ENCODE peak calls at places on chromosomes 2 and 18, in eight cellular contexts. M is BJ, D is B cell, P is heart right ventricle, C is COR-L47, X is foreskin fibroblast, W is astrocyte of the spinal cord, O is NCI-H1105. R is an unnamed sample.

GRCh38 chr18:6734746-6735430 is 5.4 kb downstream of the ARHGAP28 start:
- DNase-seq in C (no peak), W (peak; percentile 72), D (no peak), X (peak; percentile 41), M (no peak), O (no peak), P (no peak), R (no peak)

GRCh38 chr2:129864719-129865118 is 114.7 kb upstream of the RAB6C start:
- DNase-seq in M (no peak), C (no peak), D (no peak), W (no peak), X (no peak), P (no peak), O (no peak), R (no peak)

GRCh38 chr2:217741381-217741955 is 261.3 kb downstream of the TNS1 start:
- DNase-seq in W (no peak), X (no peak), D (no peak), O (no peak), C (no peak), P (no peak), M (no peak), R (no peak)

GRCh38 chr2:203908344-203909185 is 28.0 kb upstream of the ICOS start:
- DNase-seq in O (no peak), C (no peak), P (no peak), M (no peak), W (no peak), X (no peak), D (no peak), R (no peak)

GRCh38 chr2:47561906-47562305 is 158.9 kb downstream of the MSH2 start:
- DNase-seq in D (no peak), P (no peak), M (no peak), X (no peak), C (no peak), W (no peak), O (no peak), R (no peak)

GRCh38 chr2:42317486-42317885 is 43.5 kb downstream of the COX7A2L start:
- DNase-seq in O (no peak), D (no peak), W (no peak), P (no peak), M (no peak), X (no peak), C (no peak), R (no peak)

GRCh38 chr2:60976271-60976670 is 41.2 kb upstream of the PEX13 start:
- DNase-seq in M (no peak), C (no peak), X (no peak), D (no peak), W (no peak), O (no peak), P (no peak), R (no peak)

GRCh38 chr18:50285071-50285470 is 2.4 kb downstream of the CXXC1 start:
- DNase-seq in C (no peak), D (no peak), X (no peak), M (no peak), W (no peak), P (peak; percentile 19), O (no peak), R (no peak)

GRCh38 chr18:2515908-2516625 is 55.2 kb downstream of the METTL4 start:
- DNase-seq in W (peak; percentile 91), C (no peak), X (peak; percentile 97), P (no peak), D (no peak), M (peak; percentile 89), O (no peak), R (peak; percentile 97)

GRCh38 chr2:215367647-215368492 is 56.0 kb downstream of the ATIC start:
- DNase-seq in W (peak; percentile 82), X (peak; percentile 77), C (no peak), O (no peak), P (no peak), D (no peak), M (peak; percentile 17), R (peak; percentile 65)

GRCh38 chr18:33817096-33817495 is 239.1 kb downstream of the ASXL3 start:
- DNase-seq in X (peak; percentile 97), C (no peak), P (no peak), O (no peak), W (peak; percentile 18), M (peak; percentile 14), D (no peak), R (no peak)

GRCh38 chr18:39647627-39648502 is 2082.3 kb upstream of the CELF4 start:
- DNase-seq in X (peak; percentile 91), O (peak; percentile 32), M (peak; percentile 50), P (no peak), D (no peak), W (peak; percentile 95), C (peak; percentile 22), R (peak; percentile 96)

GRCh38 chr18:1056404-1056803 is 151.7 kb downstream of the ADCYAP1 start:
- DNase-seq in W (no peak), D (no peak), O (no peak), C (no peak), X (no peak), P (no peak), M (no peak), R (no peak)

R was measured in M059J.